ENCODE peak calls at places on chromosomes 13 and 19, in six cellular contexts. V, N, I, J, W and Z are unnamed samples.

GRCh38 chr13:41052441-41052840 is 8.9 kb upstream of the WBP4 start:
- DNase-seq in V (no peak), N (no peak), I (no peak), J (no peak), W (no peak), Z (no peak)

GRCh38 chr19:45115809-45116615 is 23.0 kb downstream of the PPP1R37 start:
- DNase-seq in V (peak), N (no peak), I (no peak), J (no peak), W (no peak), Z (no peak)

GRCh38 chr13:87792878-87793277 is 121.7 kb downstream of the SLITRK5 start:
- DNase-seq in V (no peak), N (no peak), I (no peak), J (no peak), W (no peak), Z (no peak)

GRCh38 chr13:38905081-38905480 is 85.5 kb downstream of the STOML3 start:
- DNase-seq in V (no peak), N (no peak), I (no peak), J (no peak), W (no peak), Z (no peak)

GRCh38 chr13:95553614-95554385 is 1.3 kb downstream of the CLDN10 start:
- DNase-seq in V (no peak), N (no peak), I (no peak), J (peak), W (no peak), Z (peak)

GRCh38 chr13:75486146-75486545 is 4.2 kb upstream of the TBC1D4 start:
- DNase-seq in V (no peak), N (no peak), I (no peak), J (peak), W (peak), Z (no peak)

GRCh38 chr19:45439569-45440258 is 16.0 kb upstream of the ERCC1 start:
- DNase-seq in V (peak), N (peak), I (peak), J (peak), W (peak), Z (peak)

GRCh38 chr13:113802090-113802531 is 43.1 kb downstream of the TMEM255B start:
- DNase-seq in V (peak), N (no peak), I (no peak), J (peak), W (peak), Z (no peak)

GRCh38 chr13:33973194-33973593 is 155.2 kb downstream of the RFC3 start:
- DNase-seq in V (no peak), N (no peak), I (no peak), J (no peak), W (no peak), Z (no peak)